ENCODE peak calls at places on chromosomes 2 and 18, in nine cellular contexts. S is ovary, T is breast epithelium, U is esophagus squamous epithelium, C is IMR-90, I is mucosa of descending colon, O is body of pancreas, J is uterus, Z is PC-3. B is an unnamed sample. For H3K4me1, the result is how much of the 10 kb centered on the place peaks cover.

GRCh38 chr2:28345619-28346018 is 47.0 kb upstream of the FOSL2 start:
- DNase-seq in Z (no peak), I (no peak), O (peak), S (no peak), T (no peak), U (no peak), J (no peak), C (no peak), B (peak)

GRCh38 chr2:201149064-201149820 is 33.3 kb downstream of the CFLAR start:
- DNase-seq in O (no peak), I (no peak), J (no peak), C (peak), T (no peak), U (no peak), Z (peak), S (no peak), B (no peak)

GRCh38 chr2:199692489-199692888 is 158.5 kb downstream of the FTCDNL1 start:
- DNase-seq in O (peak), T (no peak), S (no peak), J (no peak), I (no peak), C (no peak), U (no peak), Z (peak), B (no peak)

GRCh38 chr2:188042412-188042811 is 249.3 kb upstream of the GULP1 start:
- DNase-seq in T (no peak), S (no peak), O (no peak), C (peak), Z (peak), I (no peak), U (no peak), J (no peak), B (no peak)

GRCh38 chr2:127463155-127463991 is 45.1 kb downstream of the PROC start:
- DNase-seq in Z (no peak), J (no peak), T (no peak), C (no peak), S (no peak), O (no peak), I (no peak), U (no peak), B (no peak)

GRCh38 chr2:233852056-233852455 is 2.3 kb downstream of the HJURP start:
- DNase-seq in S (no peak), T (no peak), Z (no peak), J (no peak), I (no peak), C (no peak), U (no peak), O (no peak), B (no peak)

GRCh38 chr2:196742685-196743084 is 56.8 kb downstream of the GTF3C3 start:
- DNase-seq in S (no peak), I (no peak), Z (no peak), J (no peak), T (no peak), C (peak), U (no peak), O (no peak), B (no peak)

GRCh38 chr2:134917219-134917957 is 1.2 kb upstream of the CCNT2 start:
- DNase-seq in U (no peak), Z (no peak), C (no peak), T (no peak), S (peak), I (peak), J (peak), O (peak), B (peak)

GRCh38 chr2:160407393-160408204 is 86.0 kb downstream of the RBMS1 start:
- DNase-seq in I (peak), U (no peak), J (peak), C (peak), O (peak), T (peak), Z (peak), S (peak), B (peak)

GRCh38 chr2:167972020-167972419 is 275.4 kb downstream of the STK39 start:
- DNase-seq in I (no peak), J (no peak), Z (no peak), U (no peak), C (no peak), S (no peak), T (no peak), O (no peak), B (no peak)

GRCh38 chr18:57730146-57730545 is 73.0 kb downstream of the ATP8B1 start:
- DNase-seq in Z (no peak), C (no peak), U (no peak), O (no peak), T (no peak), J (no peak), S (no peak), I (no peak), B (no peak)

GRCh38 chr18:21735452-21736015 is 5.1 kb upstream of the MIB1 start:
- DNase-seq in I (peak), O (peak), S (no peak), C (peak), J (no peak), Z (peak), T (no peak), U (no peak), B (peak)

GRCh38 chr2:47303341-47304148 is 99.4 kb upstream of the MSH2 start:
- DNase-seq in S (no peak), J (no peak), C (peak), I (no peak), U (no peak), T (no peak), Z (no peak), O (no peak), B (no peak)

GRCh38 chr2:161426788-161427412 is 10.8 kb downstream of the TBR1 start:
- DNase-seq in I (no peak), T (no peak), U (no peak), Z (no peak), J (no peak), S (no peak), O (no peak), C (peak), B (no peak)

GRCh38 chr2:234038076-234038802 is 12.3 kb upstream of the SPP2 start:
- DNase-seq in S (no peak), O (no peak), C (peak), J (no peak), Z (no peak), U (no peak), I (no peak), T (no peak), B (no peak)

GRCh38 chr18:621181-621580 is 24.4 kb downstream of the CLUL1 start:
- DNase-seq in Z (no peak), U (no peak), J (no peak), C (peak), T (no peak), S (no peak), I (no peak), O (no peak), B (no peak)

GRCh38 chr2:122019729-122020128 is 264.3 kb downstream of the TSN start:
- DNase-seq in C (no peak), O (peak), T (no peak), S (no peak), J (no peak), U (no peak), Z (no peak), I (peak), B (no peak)

GRCh38 chr2:43035922-43036321 is 190.5 kb downstream of the ZFP36L2 start:
- DNase-seq in U (no peak), I (no peak), O (no peak), Z (no peak), C (no peak), S (no peak), T (no peak), J (no peak), B (no peak)

GRCh38 chr2:43038720-43039099 is 187.7 kb downstream of the ZFP36L2 start:
- DNase-seq in T (no peak), J (no peak), S (no peak), O (no peak), U (no peak), Z (no peak), C (no peak), I (no peak), B (no peak)

GRCh38 chr2:43039376-43040080 is 186.9 kb downstream of the ZFP36L2 start:
- DNase-seq in Z (no peak), S (no peak), I (no peak), O (no peak), U (no peak), C (no peak), T (no peak), J (peak), B (no peak)

GRCh38 chr2:43040084-43040854 is 186.1 kb downstream of the ZFP36L2 start:
- DNase-seq in O (no peak), T (no peak), C (no peak), Z (no peak), S (no peak), I (no peak), U (no peak), J (peak), B (no peak)

GRCh38 chr2:43038034-43038719 is 188.2 kb downstream of the ZFP36L2 start:
- DNase-seq in C (peak), J (peak), O (no peak), I (no peak), S (peak), T (no peak), Z (peak), U (no peak), B (no peak)
- H3K4me1 ChIP-seq in C (under half), J (under half), O (under half), I (under half), S (under half), T (under half), Z (under half), U (under half), B (under half)

DNA sequence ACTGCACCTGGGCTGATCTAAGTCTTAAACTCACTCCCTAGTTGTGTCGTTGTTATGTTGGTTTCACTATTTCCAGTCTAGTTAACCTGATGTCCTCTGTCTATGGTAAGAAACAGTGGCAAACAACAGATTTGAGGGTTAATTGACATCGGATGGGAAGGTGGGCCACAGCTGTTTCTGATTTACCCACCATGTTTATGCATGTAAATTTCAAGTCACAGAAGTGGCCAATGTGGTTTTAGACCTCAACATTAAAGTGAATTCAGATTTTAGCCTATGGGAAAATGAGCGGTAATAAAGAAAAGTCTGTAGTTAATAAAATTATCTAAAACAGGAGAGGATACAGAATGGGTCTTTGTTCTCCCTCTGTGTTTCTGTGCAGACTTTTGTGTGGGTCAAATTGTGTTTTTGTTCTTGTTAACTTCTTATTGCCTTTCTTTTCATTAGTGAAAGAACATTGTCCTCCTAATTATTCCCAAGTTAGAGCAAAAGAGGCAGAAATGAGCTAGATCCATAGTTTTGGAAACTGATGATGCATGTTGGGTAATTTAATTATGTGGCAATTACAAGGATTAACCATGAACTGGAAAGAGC is 83.2 kb downstream of the LAMA3 start:
- DNase-seq in I (no peak), Z (no peak), J (no peak), O (no peak), U (no peak), T (no peak), C (no peak), S (no peak), B (no peak)
- TF ChIP-seq CTCF in I (no peak), Z (no peak), J (no peak), O (no peak), U (no peak), T (no peak), C (no peak), S (no peak), B (no peak)

GRCh38 chr2:172084734-172085459 is 410 bp upstream of the DLX1 start:
- DNase-seq in C (peak), O (peak), Z (peak), T (no peak), I (peak), S (no peak), J (peak), U (peak), B (peak)

GRCh38 chr2:172087191-172087779 is 2.0 kb downstream of the DLX1 start:
- DNase-seq in Z (no peak), C (no peak), U (no peak), J (no peak), O (no peak), T (no peak), S (no peak), I (no peak), B (no peak)

GRCh38 chr2:172085460-172086159 is at the start of gene DLX1:
- DNase-seq in O (no peak), I (no peak), J (no peak), C (no peak), Z (no peak), U (no peak), T (no peak), S (no peak), B (no peak)

GRCh38 chr2:172087780-172088244 is 2.5 kb downstream of the DLX1 start:
- DNase-seq in Z (no peak), O (no peak), J (no peak), C (no peak), T (no peak), S (no peak), U (no peak), I (no peak), B (no peak)

GRCh38 chr2:172086349-172087190 is 1.3 kb downstream of the DLX1 start:
- DNase-seq in C (no peak), O (peak), U (no peak), I (no peak), Z (peak), S (no peak), T (no peak), J (no peak), B (no peak)
- H3K4me1 ChIP-seq in C (under half), O (under half), U (under half), I (under half), Z (under half), S (under half), T (under half), J (under half), B (under half)

GRCh38 chr2:143282684-143283083 is 153.5 kb downstream of the ARHGAP15 start:
- DNase-seq in C (no peak), T (no peak), J (no peak), Z (peak), S (no peak), O (no peak), I (no peak), U (no peak), B (no peak)
- TF ChIP-seq CTCF in C (peak), T (no peak), J (no peak), Z (peak), S (no peak), O (no peak), I (no peak), U (peak), B (no peak)

DNA sequence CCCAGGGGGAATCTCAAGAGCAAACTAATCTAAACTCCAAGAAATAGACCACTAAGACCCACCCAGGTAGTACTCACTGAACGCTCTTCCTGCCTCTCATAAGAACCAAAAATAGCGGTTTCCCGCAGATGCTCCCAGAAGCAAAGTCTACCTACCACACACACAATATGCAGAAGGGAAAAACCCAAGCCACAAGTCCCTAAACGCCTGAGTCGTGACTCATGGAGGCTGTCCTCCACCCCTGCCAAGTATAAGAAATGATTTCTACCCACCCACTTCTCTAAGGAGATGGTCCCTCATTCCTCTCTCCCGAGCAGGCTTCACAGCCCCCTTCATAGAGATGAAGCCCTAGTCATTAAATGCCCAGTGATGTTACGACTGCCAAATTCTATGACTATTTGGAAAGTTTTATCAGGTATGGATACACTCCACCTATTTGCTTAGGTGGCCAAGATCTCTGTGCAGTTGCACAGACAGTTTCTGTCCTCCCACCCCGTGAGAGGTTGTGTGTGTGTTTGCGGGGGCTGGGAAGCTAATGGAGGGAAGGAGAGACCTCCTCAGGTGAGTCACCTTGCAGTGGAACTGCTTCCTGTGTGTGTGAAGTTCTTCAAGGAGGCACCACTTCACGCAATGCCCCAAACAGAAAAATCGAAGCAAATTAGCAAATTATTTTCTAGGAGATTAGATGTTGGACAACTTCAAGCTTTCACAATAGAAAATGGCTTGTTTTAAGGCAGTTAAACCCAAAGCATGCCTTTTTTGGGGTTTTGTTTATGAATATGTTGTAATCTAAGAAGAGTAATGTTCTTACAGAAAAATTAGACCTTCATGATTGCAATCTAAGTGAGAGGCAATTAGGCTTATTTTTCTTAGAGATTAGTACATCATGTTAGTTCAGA is 175.1 kb downstream of the TGIF1 start:
- DNase-seq in J (no peak), I (no peak), T (no peak), C (peak), O (no peak), U (no peak), Z (peak), S (no peak), B (no peak)
- H3K4me1 ChIP-seq in J (under half), I (under half), T (under half), C (under half), O (under half), U (under half), Z (under half), S (under half), B (under half)

GRCh38 chr2:227906991-227907390 is 35.6 kb downstream of the DAW1 start:
- DNase-seq in C (no peak), Z (no peak), O (no peak), S (no peak), T (no peak), J (no peak), U (no peak), I (no peak), B (no peak)
- TF ChIP-seq CTCF in C (no peak), Z (no peak), O (no peak), S (no peak), T (no peak), J (no peak), U (no peak), I (no peak), B (no peak)

GRCh38 chr2:96525211-96525507 is 11.4 kb upstream of the ARID5A start:
- DNase-seq in U (no peak), T (no peak), I (peak), C (no peak), S (no peak), Z (no peak), O (no peak), J (no peak), B (no peak)
- H3K4me1 ChIP-seq in U (under half), T (under half), I (under half), C (under half), S (under half), Z (under half), O (under half), J (under half), B (under half)